ENCODE peak calls at places on chromosomes 16 and 17, in six cellular contexts. One of them, this sample, is unnamed.

GRCh38 chr17:18877104-18877503 is 19.2 kb downstream of the PRPSAP2 start:
- DNase-seq in GM13977: no peak
- DNase-seq in endothelial cell: no peak
- DNase-seq in fibroblast of mammary gland: no peak
- DNase-seq in sigmoid colon: no peak
- DNase-seq in neural progenitor cell: no peak
- DNase-seq in this sample: peak

GRCh38 chr16:69444873-69445517 is 20.6 kb downstream of the CYB5B start:
- DNase-seq in sigmoid colon: no peak
- DNase-seq in neural progenitor cell: no peak
- DNase-seq in fibroblast of mammary gland: peak
- DNase-seq in GM13977: no peak
- DNase-seq in endothelial cell: no peak
- DNase-seq in this sample: no peak

GRCh38 chr17:17906418-17907215 is 65.6 kb downstream of the TOM1L2 start:
- DNase-seq in GM13977: no peak
- DNase-seq in fibroblast of mammary gland: no peak
- DNase-seq in endothelial cell: no peak
- DNase-seq in sigmoid colon: peak
- DNase-seq in neural progenitor cell: no peak
- DNase-seq in this sample: no peak

GRCh38 chr17:58630883-58631522 is 60.8 kb downstream of the TEX14 start:
- DNase-seq in sigmoid colon: peak
- DNase-seq in endothelial cell: peak
- DNase-seq in neural progenitor cell: peak
- DNase-seq in GM13977: no peak
- DNase-seq in fibroblast of mammary gland: no peak
- DNase-seq in this sample: no peak

GRCh38 chr17:41970901-41971331 is 4.3 kb downstream of the CNP start:
- DNase-seq in sigmoid colon: no peak
- DNase-seq in neural progenitor cell: no peak
- DNase-seq in fibroblast of mammary gland: no peak
- DNase-seq in endothelial cell: no peak
- DNase-seq in GM13977: no peak
- DNase-seq in this sample: no peak

GRCh38 chr17:34386925-34387550 is 24.0 kb upstream of the CCL1 start:
- DNase-seq in sigmoid colon: no peak
- DNase-seq in fibroblast of mammary gland: peak
- DNase-seq in endothelial cell: no peak
- DNase-seq in GM13977: no peak
- DNase-seq in neural progenitor cell: no peak
- DNase-seq in this sample: no peak

GRCh38 chr16:56300901-56301351 is 109.6 kb downstream of the GNAO1 start:
- DNase-seq in sigmoid colon: no peak
- DNase-seq in endothelial cell: no peak
- DNase-seq in neural progenitor cell: peak
- DNase-seq in fibroblast of mammary gland: no peak
- DNase-seq in GM13977: no peak
- DNase-seq in this sample: no peak

GRCh38 chr17:17030515-17031211 is 11.6 kb upstream of the MPRIP start:
- DNase-seq in endothelial cell: no peak
- DNase-seq in fibroblast of mammary gland: no peak
- DNase-seq in sigmoid colon: no peak
- DNase-seq in neural progenitor cell: no peak
- DNase-seq in GM13977: no peak
- DNase-seq in this sample: no peak

GRCh38 chr17:45900136-45900535 is 5.8 kb downstream of the MAPT start:
- DNase-seq in endothelial cell: no peak
- DNase-seq in sigmoid colon: no peak
- DNase-seq in fibroblast of mammary gland: no peak
- DNase-seq in neural progenitor cell: no peak
- DNase-seq in GM13977: no peak
- DNase-seq in this sample: no peak

GRCh38 chr17:67696853-67697505 is 20.8 kb upstream of the NOL11 start:
- DNase-seq in neural progenitor cell: no peak
- DNase-seq in GM13977: no peak
- DNase-seq in sigmoid colon: no peak
- DNase-seq in fibroblast of mammary gland: no peak
- DNase-seq in endothelial cell: no peak
- DNase-seq in this sample: no peak

GRCh38 chr16:56352351-56353053 is 72.8 kb downstream of the AMFR start:
- DNase-seq in sigmoid colon: peak
- DNase-seq in GM13977: no peak
- DNase-seq in endothelial cell: no peak
- DNase-seq in neural progenitor cell: no peak
- DNase-seq in fibroblast of mammary gland: no peak
- DNase-seq in this sample: no peak

GRCh38 chr16:6956511-6956910 is 376.1 kb upstream of the RBFOX1 start:
- DNase-seq in neural progenitor cell: no peak
- DNase-seq in sigmoid colon: no peak
- DNase-seq in fibroblast of mammary gland: no peak
- DNase-seq in endothelial cell: no peak
- DNase-seq in GM13977: no peak
- DNase-seq in this sample: no peak

GRCh38 chr17:8066841-8067775 is 20.4 kb downstream of the ALOX12B start:
- DNase-seq in sigmoid colon: no peak
- DNase-seq in neural progenitor cell: peak
- DNase-seq in GM13977: no peak
- DNase-seq in fibroblast of mammary gland: no peak
- DNase-seq in endothelial cell: no peak
- DNase-seq in this sample: no peak

GRCh38 chr17:66803474-66803951 is 31.4 kb upstream of the CACNG5 start:
- DNase-seq in endothelial cell: no peak
- DNase-seq in sigmoid colon: peak
- DNase-seq in neural progenitor cell: peak
- DNase-seq in GM13977: no peak
- DNase-seq in fibroblast of mammary gland: no peak
- DNase-seq in this sample: no peak

GRCh38 chr16:71853413-71853812 is 7.6 kb downstream of the ATXN1L start:
- DNase-seq in neural progenitor cell: no peak
- DNase-seq in fibroblast of mammary gland: no peak
- DNase-seq in GM13977: peak
- DNase-seq in sigmoid colon: no peak
- DNase-seq in endothelial cell: no peak
- DNase-seq in this sample: no peak

GRCh38 chr17:79811036-79811887 is 14.4 kb upstream of the CBX8 start:
- DNase-seq in fibroblast of mammary gland: no peak
- DNase-seq in sigmoid colon: peak
- DNase-seq in neural progenitor cell: peak
- DNase-seq in GM13977: peak
- DNase-seq in endothelial cell: peak
- DNase-seq in this sample: no peak

GRCh38 chr17:77883213-77883650 is 75.3 kb upstream of the TNRC6C start:
- DNase-seq in GM13977: no peak
- DNase-seq in sigmoid colon: no peak
- DNase-seq in endothelial cell: no peak
- DNase-seq in fibroblast of mammary gland: no peak
- DNase-seq in neural progenitor cell: no peak
- DNase-seq in this sample: no peak

GRCh38 chr16:6548507-6548906 is 784.1 kb upstream of the RBFOX1 start:
- DNase-seq in neural progenitor cell: no peak
- DNase-seq in sigmoid colon: no peak
- DNase-seq in endothelial cell: no peak
- DNase-seq in fibroblast of mammary gland: no peak
- DNase-seq in GM13977: no peak
- DNase-seq in this sample: no peak

GRCh38 chr17:81039854-81040758 is 5.2 kb downstream of the BAIAP2 start:
- DNase-seq in GM13977: no peak
- DNase-seq in endothelial cell: no peak
- DNase-seq in sigmoid colon: no peak
- DNase-seq in fibroblast of mammary gland: peak
- DNase-seq in neural progenitor cell: no peak
- DNase-seq in this sample: peak

DNA sequence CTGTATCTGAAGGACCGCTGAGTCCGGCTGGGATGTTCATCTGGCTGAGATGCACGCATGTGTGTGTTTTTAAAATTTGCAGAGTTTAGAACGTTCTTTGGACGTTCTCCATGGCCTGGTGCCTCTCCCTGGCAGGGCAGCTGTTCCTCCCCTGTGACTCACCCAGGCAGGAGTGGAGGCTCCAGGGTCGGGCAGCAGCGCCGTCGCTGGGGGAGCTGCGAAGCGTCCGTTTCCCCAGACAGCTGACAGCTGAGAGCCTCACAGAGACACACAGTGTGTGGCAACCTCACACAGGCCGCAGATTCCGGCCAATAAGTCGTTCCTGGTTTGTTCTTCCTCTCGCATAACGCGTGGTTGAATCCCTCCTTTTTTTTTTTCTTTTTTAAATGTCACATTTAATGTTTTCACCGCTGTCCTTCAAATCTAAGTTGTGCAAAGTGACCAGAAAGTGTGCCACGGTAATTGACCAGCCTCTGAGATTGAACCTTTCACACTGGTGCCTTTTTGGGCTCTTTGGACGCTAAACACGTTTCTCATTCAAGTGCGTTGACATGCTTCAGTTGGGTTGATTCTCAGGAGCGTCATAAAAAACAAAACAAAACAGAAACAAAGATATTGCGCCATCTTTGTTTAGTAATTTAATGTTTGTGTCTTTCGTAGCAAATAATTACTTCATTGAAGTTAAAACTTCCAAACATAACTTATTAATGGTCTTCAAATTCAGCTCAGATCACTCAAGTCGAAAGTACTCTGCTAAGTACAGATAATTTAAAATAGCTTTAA is 80.4 kb downstream of the OR1D5 start:
- DNase-seq in fibroblast of mammary gland: peak
- DNase-seq in endothelial cell: no peak
- DNase-seq in sigmoid colon: peak
- DNase-seq in GM13977: no peak
- DNase-seq in neural progenitor cell: no peak
- DNase-seq in this sample: peak
- TF ChIP-seq CTCF in fibroblast of mammary gland: peak
- TF ChIP-seq CTCF in endothelial cell: no peak
- TF ChIP-seq CTCF in sigmoid colon: peak
- TF ChIP-seq CTCF in GM13977: no peak
- TF ChIP-seq CTCF in neural progenitor cell: no peak
- TF ChIP-seq CTCF in this sample: no peak

GRCh38 chr16:64469906-64470702 is 651.8 kb downstream of the CDH11 start:
- DNase-seq in sigmoid colon: no peak
- DNase-seq in neural progenitor cell: peak
- DNase-seq in endothelial cell: no peak
- DNase-seq in fibroblast of mammary gland: no peak
- DNase-seq in GM13977: no peak
- DNase-seq in this sample: no peak
- TF ChIP-seq CTCF in sigmoid colon: no peak
- TF ChIP-seq CTCF in neural progenitor cell: no peak
- TF ChIP-seq CTCF in endothelial cell: no peak
- TF ChIP-seq CTCF in fibroblast of mammary gland: peak
- TF ChIP-seq CTCF in GM13977: no peak
- TF ChIP-seq CTCF in this sample: no peak

GRCh38 chr17:44221862-44222111 is 2.3 kb upstream of the UBTF start:
- DNase-seq in fibroblast of mammary gland: no peak
- DNase-seq in GM13977: no peak
- DNase-seq in endothelial cell: no peak
- DNase-seq in neural progenitor cell: no peak
- DNase-seq in sigmoid colon: no peak
- DNase-seq in this sample: peak

GRCh38 chr17:44219636-44220210 is at the start of gene UBTF:
- DNase-seq in GM13977: peak
- DNase-seq in neural progenitor cell: peak
- DNase-seq in fibroblast of mammary gland: no peak
- DNase-seq in sigmoid colon: peak
- DNase-seq in endothelial cell: peak
- DNase-seq in this sample: peak

GRCh38 chr17:44220211-44221071 is 966 bp upstream of the UBTF start:
- DNase-seq in neural progenitor cell: peak
- DNase-seq in GM13977: peak
- DNase-seq in fibroblast of mammary gland: peak
- DNase-seq in sigmoid colon: peak
- DNase-seq in endothelial cell: peak
- DNase-seq in this sample: peak

GRCh38 chr17:44222112-44222869 is 2.8 kb upstream of the UBTF start:
- DNase-seq in GM13977: peak
- DNase-seq in endothelial cell: peak
- DNase-seq in fibroblast of mammary gland: peak
- DNase-seq in sigmoid colon: peak
- DNase-seq in neural progenitor cell: peak
- DNase-seq in this sample: peak

DNA sequence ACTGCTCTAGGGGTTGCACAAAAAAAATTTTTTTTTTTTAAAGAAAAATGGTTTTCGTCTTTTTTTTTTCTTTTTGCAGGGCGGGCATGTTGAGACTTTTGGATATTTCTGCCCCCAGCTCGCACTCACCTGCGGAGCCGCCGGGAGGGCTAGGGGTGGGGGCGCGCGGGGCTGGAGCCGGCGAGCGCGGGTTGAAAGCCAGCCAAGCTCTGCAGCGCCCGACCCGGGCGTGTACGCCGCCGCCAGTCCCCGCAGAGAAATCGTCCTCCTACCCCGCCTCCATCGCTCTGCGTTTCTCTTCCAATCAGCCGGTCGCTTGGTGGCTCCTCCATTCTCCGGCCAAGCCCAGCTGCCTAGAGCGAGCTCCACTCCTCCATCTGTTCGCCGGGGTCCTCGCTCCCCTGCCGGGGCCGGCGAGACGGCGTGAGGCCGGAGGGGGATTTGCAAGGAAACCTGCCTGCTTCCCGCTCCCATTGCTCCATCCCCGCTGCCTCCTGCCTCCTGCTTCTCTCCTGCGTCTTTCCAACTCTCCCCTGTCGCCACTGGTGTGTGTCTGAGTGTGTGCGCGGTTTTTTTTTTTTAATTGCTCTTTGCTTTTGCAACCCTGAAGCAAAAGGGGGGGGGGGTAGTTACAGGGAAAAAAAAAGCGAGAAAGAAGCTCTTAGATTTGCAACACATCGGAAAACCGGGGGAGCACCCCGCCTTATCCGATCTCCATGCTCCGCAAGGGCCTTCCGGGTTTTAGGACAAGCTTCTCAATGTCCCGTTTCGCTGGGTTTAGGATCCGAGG is 1.8 kb upstream of the UBTF start:
- DNase-seq in GM13977: peak
- DNase-seq in fibroblast of mammary gland: peak
- DNase-seq in sigmoid colon: peak
- DNase-seq in neural progenitor cell: peak
- DNase-seq in endothelial cell: peak
- DNase-seq in this sample: peak
- TF ChIP-seq CTCF in GM13977: no peak
- TF ChIP-seq CTCF in fibroblast of mammary gland: no peak
- TF ChIP-seq CTCF in sigmoid colon: no peak
- TF ChIP-seq CTCF in neural progenitor cell: no peak
- TF ChIP-seq CTCF in endothelial cell: no peak
- TF ChIP-seq CTCF in this sample: no peak

DNA sequence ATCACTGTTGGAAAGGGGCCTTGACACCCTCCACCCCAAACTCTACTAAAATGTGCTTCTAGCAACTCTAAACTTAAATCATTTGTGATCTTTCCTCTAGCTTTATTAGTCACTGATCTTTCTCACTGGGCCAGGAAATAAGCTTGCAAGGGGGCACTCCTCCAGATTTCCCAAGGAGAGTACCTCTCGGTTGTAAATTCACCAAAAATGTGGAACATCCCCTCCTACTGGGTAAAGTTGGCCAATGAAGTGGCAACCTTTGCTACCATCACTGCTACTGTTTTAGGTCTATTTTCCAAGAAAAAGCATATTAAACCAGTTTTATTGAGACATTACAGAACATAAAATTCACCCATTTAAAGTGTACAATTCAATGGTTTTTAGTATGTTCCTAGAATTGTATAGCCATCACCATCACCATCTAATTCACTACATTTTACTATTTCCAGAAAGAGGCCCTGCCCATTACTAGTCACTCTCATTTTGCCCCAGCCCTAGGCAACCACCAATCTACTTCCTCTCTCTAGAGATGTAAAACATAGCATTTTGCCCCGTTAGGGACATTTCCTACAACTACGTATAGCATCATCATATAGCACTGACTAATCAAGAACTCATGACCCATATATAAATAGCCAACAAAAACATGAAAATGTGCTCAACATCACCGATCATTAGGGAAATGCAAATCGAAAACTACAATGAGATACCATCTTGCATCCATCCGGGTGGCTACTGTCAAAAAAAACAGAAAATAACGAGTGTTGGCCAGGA is 44.6 kb upstream of the ADCY9 start:
- DNase-seq in GM13977: no peak
- DNase-seq in fibroblast of mammary gland: peak
- DNase-seq in endothelial cell: no peak
- DNase-seq in sigmoid colon: no peak
- DNase-seq in neural progenitor cell: no peak
- DNase-seq in this sample: no peak
- TF ChIP-seq CTCF in GM13977: no peak
- TF ChIP-seq CTCF in fibroblast of mammary gland: peak
- TF ChIP-seq CTCF in endothelial cell: no peak
- TF ChIP-seq CTCF in sigmoid colon: no peak
- TF ChIP-seq CTCF in neural progenitor cell: no peak
- TF ChIP-seq CTCF in this sample: no peak

This sample was measured in RWPE1.